ENCODE peak calls at places on chromosomes 4 and X, in four cellular contexts. H, T, B and G are unnamed samples.
A peak's percentile ranks its signal among the peaks of the same experiment; 100 is the strongest.

GRCh38 chr4:23945521-23946017 is 55.7 kb upstream of the PPARGC1A start:
- DNase-seq in H (no peak), T (peak; percentile 59), B (peak; percentile 32), G (peak; percentile 19)

GRCh38 chr4:112002301-112002700 is 143.0 kb upstream of the FAM241A start:
- DNase-seq in H (no peak), T (no peak), B (no peak), G (no peak)

GRCh38 chr4:15164571-15164970 is 162.3 kb downstream of the CPEB2 start:
- DNase-seq in H (no peak), T (peak; percentile 35), B (no peak), G (no peak)

GRCh38 chr4:15451866-15452765 is 17.6 kb upstream of the CC2D2A start:
- DNase-seq in H (no peak), T (peak; percentile 67), B (peak; percentile 90), G (no peak)

GRCh38 chr4:71251266-71251665 is 87.6 kb upstream of the SLC4A4 start:
- DNase-seq in B (no peak), T (peak; percentile 58), H (no peak), G (no peak)

GRCh38 chrX:135295238-135295943 is 13.9 kb upstream of the ETDC start:
- DNase-seq in B (peak; percentile 3), H (peak; percentile 40), T (no peak), G (no peak)

GRCh38 chr4:157013656-157014055 is 42.1 kb upstream of the PDGFC start:
- DNase-seq in B (no peak), H (no peak), T (no peak), G (no peak)

GRCh38 chrX:39854772-39855747 is 242.7 kb downstream of the BCOR start:
- DNase-seq in H (peak; percentile 30), B (no peak), T (no peak), G (peak; percentile 13)

GRCh38 chr4:6749340-6750171 is 33.0 kb upstream of the KIAA0232 start:
- DNase-seq in H (no peak), T (no peak), B (no peak), G (no peak)

GRCh38 chr4:182822554-182822953 is 94.6 kb downstream of the DCTD start:
- DNase-seq in H (no peak), T (no peak), B (no peak), G (no peak)

GRCh38 chrX:55488559-55489314 is 911 bp downstream of the USP51 start:
- DNase-seq in B (no peak), T (no peak), H (peak; percentile 63), G (peak; percentile 66)

GRCh38 chr4:101678180-101678579 is 112.3 kb upstream of the BANK1 start:
- DNase-seq in H (no peak), T (peak; percentile 16), B (no peak), G (no peak)

GRCh38 chr4:80306255-80306654 is 29.3 kb upstream of the CFAP299 start:
- DNase-seq in T (no peak), H (no peak), B (no peak), G (no peak)

GRCh38 chrX:39955621-39956020 is 142.1 kb downstream of the BCOR start:
- DNase-seq in B (no peak), T (no peak), H (peak; percentile 28), G (peak; percentile 42)

GRCh38 chr4:122577189-122577553 is 43.7 kb downstream of the IL21 start:
- DNase-seq in T (no peak), H (no peak), B (no peak), G (no peak)

GRCh38 chr4:40576651-40577480 is 52.8 kb downstream of the RBM47 start:
- DNase-seq in B (peak; percentile 62), T (peak; percentile 64), H (peak; percentile 41), G (peak; percentile 84)

GRCh38 chr4:77305766-77306165 is 148.8 kb downstream of the CCNG2 start:
- DNase-seq in H (no peak), B (no peak), T (no peak), G (no peak)